ENCODE peak calls at places on chromosomes 3 and 15, in four cellular contexts. J is H9, R is fibroblast of lung, X is hepatocyte. C is an unnamed sample. For H3K9me3 and H4K20me1, the result is how much of the 10 kb centered on the place peaks cover.

GRCh38 chr3:71051893-71052687 is 531.4 kb downstream of the FOXP1 start:
- DNase-seq in J (no peak), R (no peak), X (no peak), C (no peak)

GRCh38 chr3:108455212-108455705 is 55.1 kb downstream of the MYH15 start:
- DNase-seq in J (no peak), R (peak), X (no peak), C (no peak)

GRCh38 chr3:19149388-19149787 is 1.1 kb downstream of the KCNH8 start:
- DNase-seq in J (peak), R (peak), X (peak), C (peak)

GRCh38 chr15:74307827-74308642 is 59.4 kb downstream of the CYP11A1 start:
- DNase-seq in J (peak), R (peak), X (peak), C (peak)

GRCh38 chr15:85562824-85563223 is 182.4 kb downstream of the AKAP13 start:
- DNase-seq in J (no peak), R (no peak), X (no peak), C (no peak)

GRCh38 chr3:72080101-72080500 is 295.2 kb upstream of the PROK2 start:
- DNase-seq in J (no peak), R (no peak), X (no peak), C (no peak)

GRCh38 chr3:16058511-16058910 is 116.0 kb upstream of the GALNT15 start:
- DNase-seq in J (no peak), R (peak), X (no peak), C (no peak)

GRCh38 chr3:143123353-143123974 is 3.9 kb downstream of the CHST2 start:
- DNase-seq in J (no peak), R (no peak), X (no peak), C (no peak)

GRCh38 chr15:89377042-89377841 is 42.6 kb upstream of the POLG start:
- DNase-seq in J (peak), R (no peak), X (no peak), C (no peak)

GRCh38 chr3:160379628-160380214 is 19.3 kb downstream of the IFT80 start:
- DNase-seq in J (no peak), R (no peak), X (no peak), C (no peak)

GRCh38 chr3:178245385-178245778 is 290.9 kb upstream of the KCNMB2 start:
- DNase-seq in J (no peak), R (peak), X (no peak), C (peak)
- H3K4me2 ChIP-seq in J (no peak), R (no peak), X (peak), C (peak)

GRCh38 chr15:64263567-64263966 is 92.4 kb downstream of the CSNK1G1 start:
- DNase-seq in J (no peak), R (no peak), X (no peak), C (peak)
- H3K9me3 ChIP-seq in J (under half), R (under half), X (under half), C (under half)

DNA sequence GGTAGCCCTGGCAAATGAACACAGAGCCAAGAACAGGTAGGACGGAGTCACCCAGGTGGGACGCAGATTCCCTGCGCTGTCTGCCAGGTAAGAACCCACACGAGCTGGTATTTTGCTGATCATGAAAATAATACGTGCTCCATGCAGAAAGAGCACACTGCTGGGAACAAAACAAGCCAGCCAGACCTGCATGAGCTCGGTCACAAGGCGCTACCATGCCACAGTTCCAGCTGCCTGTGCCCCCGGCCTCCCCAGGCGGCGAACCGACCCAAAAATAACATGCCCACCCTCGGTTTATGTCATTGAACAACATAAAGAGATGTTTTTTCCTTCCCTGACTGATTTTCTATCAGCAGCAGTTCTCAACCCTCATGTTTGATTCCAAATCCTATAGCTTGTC is 25.8 kb downstream of the CYFIP1 start:
- DNase-seq in J (no peak), R (no peak), X (no peak), C (no peak)
- H4K20me1 ChIP-seq in J (under half), R (under half), X (half or more), C (under half)

GRCh38 chr3:13146643-13147143 is 73.5 kb upstream of the IQSEC1 start:
- DNase-seq in J (no peak), R (no peak), X (no peak), C (no peak)
- H3K4me2 ChIP-seq in J (no peak), R (no peak), X (no peak), C (no peak)

GRCh38 chr3:179512398-179512797 is 50.3 kb upstream of the ACTL6A start:
- DNase-seq in J (no peak), R (no peak), X (no peak), C (no peak)
- H3K9me3 ChIP-seq in J (under half), R (under half), X (under half), C (under half)

GRCh38 chr15:93012793-93013192 is 76.2 kb downstream of the RGMA start:
- DNase-seq in J (no peak), R (no peak), X (no peak), C (no peak)
- H4K20me1 ChIP-seq in J (under half), R (under half), X (under half), C (under half)

C was measured in MM.1S.